ENCODE peak calls at places on chromosomes 11 and 22, in six cellular contexts. D is CD8-positive, alpha-beta T cell; T is H9; N is neural progenitor cell; C is hepatocyte; K is mammary epithelial cell. L is an unnamed sample.

GRCh38 chr11:93642416-93642815 is 19.1 kb upstream of the CEP295 start:
- DNase-seq in D (no peak), T (no peak), N (no peak), C (no peak), K (no peak), L (no peak)

GRCh38 chr11:118812485-118812884 is 21.5 kb upstream of the DDX6 start:
- DNase-seq in D (no peak), T (no peak), N (no peak), C (no peak), K (no peak), L (no peak)

GRCh38 chr11:14110629-14111028 is 148.1 kb downstream of the SPON1 start:
- DNase-seq in D (no peak), T (no peak), N (no peak), C (no peak), K (no peak), L (no peak)

GRCh38 chr11:24457985-24458384 is 38.9 kb upstream of the LUZP2 start:
- DNase-seq in D (no peak), T (no peak), N (no peak), C (no peak), K (no peak), L (no peak)

GRCh38 chr11:76769645-76770586 is 13.2 kb upstream of the TSKU start:
- DNase-seq in D (no peak), T (no peak), N (no peak), C (peak; percentile 85), K (peak; percentile 52), L (no peak)

GRCh38 chr11:100647861-100648260 is 39.2 kb upstream of the ARHGAP42 start:
- DNase-seq in D (no peak), T (no peak), N (no peak), C (no peak), K (no peak), L (no peak)

GRCh38 chr22:49015459-49015858 is 812.2 kb downstream of the BRD1 start:
- DNase-seq in D (no peak), T (peak; percentile 23), N (no peak), C (no peak), K (no peak), L (no peak)

GRCh38 chr22:25113316-25113721 is 86.3 kb upstream of the CRYBB3 start:
- DNase-seq in D (no peak), T (no peak), N (no peak), C (peak; percentile 22), K (peak; percentile 60), L (no peak)

GRCh38 chr11:112219476-112220232 is 6.6 kb upstream of the PTS start:
- DNase-seq in D (peak; percentile 36), T (peak; percentile 38), N (peak; percentile 72), C (peak; percentile 77), K (peak; percentile 53), L (peak; percentile 73)

GRCh38 chr11:60934790-60935605 is 10.7 kb downstream of the TMEM132A start:
- DNase-seq in D (no peak), T (no peak), N (no peak), C (no peak), K (no peak), L (no peak)

GRCh38 chr11:60931897-60932296 is 7.6 kb downstream of the TMEM132A start:
- DNase-seq in D (no peak), T (no peak), N (no peak), C (no peak), K (no peak), L (no peak)

GRCh38 chr11:60932605-60933346 is 8.5 kb downstream of the TMEM132A start:
- DNase-seq in D (no peak), T (no peak), N (peak; percentile 79), C (no peak), K (no peak), L (no peak)

GRCh38 chr11:60934091-60934789 is 10.0 kb downstream of the TMEM132A start:
- DNase-seq in D (no peak), T (no peak), N (no peak), C (no peak), K (no peak), L (no peak)

GRCh38 chr11:60933416-60933815 is 9.2 kb downstream of the TMEM132A start:
- DNase-seq in D (no peak), T (no peak), N (no peak), C (no peak), K (no peak), L (no peak)
- H3K27ac ChIP-seq in D (no peak overlapping the region), T (no peak overlapping the region), N (no peak overlapping the region), C (no peak overlapping the region), K (no peak overlapping the region), L (no peak overlapping the region)

GRCh38 chr11:120170741-120171261 is 32.9 kb upstream of the TRIM29 start:
- DNase-seq in D (no peak), T (no peak), N (no peak), C (no peak), K (no peak), L (no peak)

GRCh38 chr11:120169981-120170698 is 32.2 kb upstream of the TRIM29 start:
- DNase-seq in D (no peak), T (no peak), N (no peak), C (no peak), K (no peak), L (no peak)

GRCh38 chr11:120168960-120169681 is 31.2 kb upstream of the TRIM29 start:
- DNase-seq in D (peak; percentile 41), T (peak; percentile 84), N (peak; percentile 85), C (peak; percentile 81), K (peak; percentile 82), L (peak; percentile 39)

GRCh38 chr11:120167659-120168058 is 29.7 kb upstream of the TRIM29 start:
- DNase-seq in D (no peak), T (no peak), N (no peak), C (no peak), K (no peak), L (no peak)

DNA sequence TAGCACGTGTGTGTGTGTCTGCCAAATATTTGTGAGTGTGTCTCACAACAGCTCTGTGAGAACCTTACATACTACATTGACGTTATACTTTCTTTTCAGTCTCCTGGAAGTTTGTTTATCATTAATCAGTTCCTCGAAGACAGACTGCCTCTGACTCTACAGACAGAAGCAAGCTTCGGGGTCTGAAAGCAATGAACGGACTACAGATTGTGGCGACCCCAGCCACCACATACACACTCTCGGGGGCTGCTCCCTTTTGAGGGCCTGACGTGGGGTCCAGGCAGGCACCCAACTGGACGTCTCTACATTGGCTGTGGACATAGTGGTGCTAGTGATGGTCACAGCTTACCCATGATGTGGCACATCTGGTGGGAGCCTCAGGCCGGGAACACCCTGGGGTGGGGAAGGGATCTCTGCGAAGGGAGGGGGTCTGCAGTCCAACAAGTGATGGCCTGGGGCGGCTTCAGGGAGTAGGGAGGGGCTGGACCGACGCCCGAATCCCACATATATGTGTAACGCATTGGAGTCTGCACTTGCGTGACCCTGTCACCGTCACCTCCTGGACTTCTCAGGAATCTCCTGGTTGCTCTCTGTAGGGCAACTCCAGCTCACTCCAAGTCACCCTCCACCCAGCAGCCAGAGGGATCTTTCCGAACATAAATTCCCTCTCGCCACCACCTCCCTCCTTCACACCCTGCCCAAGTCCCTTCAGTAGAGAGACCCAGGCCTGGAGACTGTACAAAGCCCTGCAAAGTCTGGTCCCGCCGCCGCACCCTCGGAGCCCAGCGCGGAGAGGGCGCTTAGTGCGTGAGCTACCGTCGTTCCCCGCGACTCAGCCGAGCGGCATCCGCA is 30.4 kb upstream of the TRIM29 start:
- DNase-seq in D (no peak), T (no peak), N (no peak), C (no peak), K (no peak), L (no peak)
- H3K4me1 ChIP-seq in D (peaks cover 11% of the 10 kb centered on the region), T (no peaks in the 10 kb centered on the region), N (peaks cover 9% of the 10 kb centered on the region), C (peaks cover 18% of the 10 kb centered on the region), K (peaks cover 16% of the 10 kb centered on the region), L (peaks cover 7% of the 10 kb centered on the region)

GRCh38 chr11:69637956-69638871 is 2.7 kb upstream of the CCND1 start:
- DNase-seq in D (no peak), T (peak; percentile 83), N (peak; percentile 88), C (peak; percentile 83), K (peak; percentile 54), L (no peak)
- H3K27me3 ChIP-seq in D (peaks cover 14% of the 10 kb centered on the region), T (peaks cover 3% of the 10 kb centered on the region), N (peaks cover 28% of the 10 kb centered on the region), C (peaks cover 12% of the 10 kb centered on the region), K (no peaks in the 10 kb centered on the region), L (peaks cover 37% of the 10 kb centered on the region)

DNA sequence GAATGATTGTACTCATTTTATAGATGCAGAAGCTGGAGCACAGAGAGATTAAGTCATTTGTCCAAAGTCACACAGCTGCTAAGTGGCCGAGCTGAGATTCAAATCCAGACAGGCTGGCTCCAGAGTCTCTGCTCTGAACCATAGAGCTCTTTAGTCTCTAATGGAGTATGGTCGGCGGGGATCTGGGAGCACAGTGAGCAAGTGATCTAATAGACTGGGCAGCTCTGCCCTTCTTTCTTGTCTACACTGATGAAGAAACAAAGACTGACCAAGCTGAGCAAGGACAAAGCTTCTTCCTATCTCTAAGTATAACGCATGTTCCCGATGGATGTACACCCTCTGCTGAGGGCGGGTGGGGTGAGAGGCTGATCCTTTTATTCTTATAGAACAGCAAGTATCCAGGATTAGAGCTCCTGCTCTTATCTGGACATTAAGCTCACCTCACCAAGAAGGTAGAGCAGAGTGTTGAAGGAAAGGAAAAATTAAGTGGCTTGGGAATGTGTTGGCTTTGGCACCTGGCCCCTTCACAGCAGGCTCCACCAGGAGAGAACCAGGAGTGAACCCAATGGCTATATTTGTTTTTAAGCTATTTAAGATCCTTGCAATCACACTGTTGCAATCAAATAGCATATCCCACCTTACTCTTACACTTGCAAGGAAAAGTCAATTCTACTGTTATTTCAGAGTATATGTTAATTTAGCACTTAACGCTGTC is 68.7 kb downstream of the ETS1 start:
- DNase-seq in D (no peak), T (no peak), N (no peak), C (no peak), K (no peak), L (no peak)
- H3K27ac ChIP-seq in D (peak overlapping the region; percentile 91), T (no peak overlapping the region), N (no peak overlapping the region), C (no peak overlapping the region), K (no peak overlapping the region), L (peak overlapping the region; percentile 89)

DNA sequence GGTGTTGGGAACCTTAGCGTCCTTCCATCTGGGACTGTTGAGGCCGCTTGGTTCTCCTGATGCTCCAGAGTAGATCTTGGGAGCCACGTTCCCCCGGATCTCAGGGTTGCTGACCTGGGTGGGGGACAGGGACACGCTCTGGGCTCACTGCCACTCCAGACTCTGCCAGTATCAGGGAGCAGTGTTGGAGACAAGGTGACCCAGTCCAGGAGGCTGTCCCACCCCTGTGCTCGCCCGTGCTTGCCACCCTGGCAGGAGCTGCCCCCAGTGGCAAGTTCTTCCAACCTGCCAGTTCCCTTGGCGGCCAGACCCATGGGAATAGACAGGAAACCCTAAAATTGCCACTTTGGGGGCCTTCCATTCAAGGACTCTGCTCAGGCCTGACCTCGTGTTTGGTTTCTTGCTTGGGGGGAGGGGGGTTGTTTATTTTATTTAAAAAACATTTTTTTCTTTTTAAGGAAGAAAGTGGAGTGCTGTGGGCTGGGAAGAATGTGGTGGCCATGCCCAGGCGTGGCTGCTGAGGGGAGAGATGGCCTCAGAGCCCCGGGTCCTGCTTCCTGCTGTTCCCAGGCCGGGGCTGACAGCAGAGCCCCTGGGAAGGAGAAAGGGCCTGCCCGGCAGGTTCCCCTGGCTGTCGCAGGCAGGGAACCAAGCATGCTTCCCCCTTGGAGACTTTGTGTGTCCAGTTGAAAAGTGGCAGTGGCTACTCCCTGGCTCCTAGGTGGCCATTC is 7.2 kb downstream of the GRK2 start:
- DNase-seq in D (peak; percentile 16), T (no peak), N (no peak), C (no peak), K (no peak), L (no peak)
- H3K4me1 ChIP-seq in D (peaks cover 100% of the 10 kb centered on the region), T (peaks cover 14% of the 10 kb centered on the region), N (peaks cover 41% of the 10 kb centered on the region), C (peaks cover 15% of the 10 kb centered on the region), K (peaks cover 25% of the 10 kb centered on the region), L (peaks cover 100% of the 10 kb centered on the region)

GRCh38 chr22:45053571-45053970 is 43.8 kb upstream of the PHF21B start:
- DNase-seq in D (no peak), T (no peak), N (no peak), C (no peak), K (no peak), L (no peak)
- H3K27me3 ChIP-seq in D (no peaks in the 10 kb centered on the region), T (no peaks in the 10 kb centered on the region), N (no peaks in the 10 kb centered on the region), C (peaks cover 28% of the 10 kb centered on the region), K (peaks cover 11% of the 10 kb centered on the region), L (no peaks in the 10 kb centered on the region)

GRCh38 chr22:28328751-28329150 is 350.9 kb downstream of the TTC28 start:
- DNase-seq in D (no peak), T (no peak), N (no peak), C (no peak), K (peak; percentile 34), L (no peak)
- H3K27ac ChIP-seq in D (no peak overlapping the region), T (no peak overlapping the region), N (no peak overlapping the region), C (no peak overlapping the region), K (no peak overlapping the region), L (no peak overlapping the region)